ENCODE peak calls at places on chromosomes 3 and 15, in seven cellular contexts. H is astrocyte, M is cardiac muscle cell, K is IMR-90, G is right lobe of liver, D is psoas muscle, J is RWPE2. F is an unnamed sample. For H3K36me3 and H3K9me3, the result is how much of the 10 kb centered on the place peaks cover.

GRCh38 chr15:40010681-40011080 is 28.3 kb downstream of the SRP14 start:
- DNase-seq in M (no peak), K (peak), J (no peak), D (peak), G (peak), H (peak), F (no peak)

GRCh38 chr3:72306800-72307341 is 521.9 kb upstream of the PROK2 start:
- DNase-seq in M (peak), J (no peak), D (no peak), K (peak), G (peak), H (no peak), F (no peak)

GRCh38 chr3:20040476-20041196 is 390 bp downstream of the KAT2B start:
- DNase-seq in H (peak), D (peak), K (peak), G (peak), J (peak), M (peak), F (peak)

GRCh38 chr3:143276592-143276991 is 157.0 kb downstream of the CHST2 start:
- DNase-seq in K (no peak), J (no peak), D (no peak), M (no peak), G (no peak), H (no peak), F (no peak)

GRCh38 chr3:123712077-123712860 is 127.4 kb upstream of the HACD2 start:
- DNase-seq in D (no peak), J (no peak), M (peak), G (no peak), K (no peak), H (no peak), F (no peak)

GRCh38 chr3:40780341-40780800 is 255.6 kb downstream of the ZNF621 start:
- DNase-seq in G (peak), H (no peak), D (peak), K (no peak), J (no peak), M (no peak), F (no peak)

GRCh38 chr3:24538891-24539290 is 44.2 kb upstream of the THRB start:
- DNase-seq in J (no peak), M (peak), H (no peak), G (no peak), K (no peak), D (no peak), F (no peak)

GRCh38 chr15:46892621-46893160 is 824.6 kb upstream of the SEMA6D start:
- DNase-seq in M (no peak), J (no peak), H (no peak), G (no peak), D (no peak), K (no peak), F (peak)

GRCh38 chr15:100244796-100245495 is 96.8 kb downstream of the ADAMTS17 start:
- DNase-seq in D (no peak), J (peak), G (no peak), M (no peak), H (no peak), K (no peak), F (no peak)

GRCh38 chr3:63934041-63934440 is 21.9 kb upstream of the SCAANT1 start:
- DNase-seq in K (no peak), D (no peak), M (no peak), G (no peak), J (no peak), H (no peak), F (no peak)

GRCh38 chr3:174495928-174496327 is 363.2 kb upstream of the NAALADL2 start:
- DNase-seq in G (no peak), H (no peak), D (no peak), K (peak), J (no peak), M (no peak), F (no peak)

GRCh38 chr3:118573922-118574321 is 460.7 kb downstream of the IGSF11 start:
- DNase-seq in J (no peak), M (no peak), G (no peak), D (no peak), K (no peak), H (no peak), F (no peak)

GRCh38 chr15:63544253-63545026 is 40.0 kb downstream of the USP3 start:
- DNase-seq in H (no peak), G (no peak), D (no peak), K (no peak), M (no peak), J (no peak), F (no peak)

GRCh38 chr3:157499342-157499963 is 3.8 kb downstream of the VEPH1 start:
- DNase-seq in K (no peak), H (peak), D (peak), M (peak), J (peak), G (peak), F (peak)

GRCh38 chr3:9749333-9749662 is 454 bp upstream of the OGG1 start:
- DNase-seq in M (no peak), G (no peak), H (no peak), D (no peak), J (no peak), K (no peak), F (no peak)

GRCh38 chr3:9750556-9751411 is 1.0 kb downstream of the OGG1 start:
- DNase-seq in K (peak), G (no peak), J (no peak), H (peak), D (no peak), M (no peak), F (no peak)

GRCh38 chr3:9746330-9746729 is 3.4 kb upstream of the OGG1 start:
- DNase-seq in G (no peak), M (no peak), J (no peak), H (peak), K (peak), D (no peak), F (no peak)

GRCh38 chr3:9747267-9747666 is 2.5 kb upstream of the OGG1 start:
- DNase-seq in D (no peak), H (no peak), J (no peak), G (no peak), M (no peak), K (peak), F (no peak)

GRCh38 chr3:9749663-9750555 is at the start of gene OGG1:
- DNase-seq in M (peak), J (peak), K (peak), D (peak), G (peak), H (peak), F (peak)
- H3K36me3 ChIP-seq in M (under half), J (under half), K (under half), D (half or more), G (under half), H (under half), F (under half)

GRCh38 chr15:89555768-89556167 is 19.5 kb upstream of the TICRR start:
- DNase-seq in J (no peak), G (no peak), H (no peak), D (no peak), M (no peak), K (no peak), F (no peak)
- H3K9me3 ChIP-seq in J (under half), G (under half), H (under half), D (under half), M (under half), K (under half), F (under half)

DNA sequence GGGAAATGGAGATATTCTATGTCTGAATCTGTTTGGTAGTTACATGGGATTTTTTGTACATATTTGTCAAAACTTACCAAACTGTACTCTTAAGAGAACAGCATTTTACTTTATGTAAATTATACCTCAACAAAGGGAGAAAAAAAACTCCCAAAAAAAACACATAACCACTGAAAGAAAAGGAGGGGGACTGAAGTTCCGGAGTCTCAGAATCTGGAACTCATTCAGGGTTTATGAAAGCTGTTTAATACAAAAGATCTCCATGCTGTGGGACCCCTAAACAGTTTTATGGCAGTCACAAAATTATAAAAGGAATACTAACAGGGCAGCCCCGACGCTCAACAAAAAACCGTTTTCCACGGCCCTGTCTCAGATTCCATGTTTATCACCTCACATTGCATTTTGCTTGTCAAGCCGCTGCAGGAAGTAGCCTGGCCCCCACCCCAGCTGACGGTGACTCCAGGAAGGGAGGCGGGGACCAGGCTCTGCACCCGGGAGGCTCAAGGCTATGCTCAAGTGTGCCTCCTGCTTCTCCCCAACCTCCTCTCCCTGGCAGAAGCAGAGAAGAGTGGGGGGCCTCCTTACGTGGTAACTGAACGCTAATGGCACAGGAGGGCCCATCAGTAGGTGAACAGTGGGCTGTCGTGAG is 29.3 kb downstream of the RFT1 start:
- DNase-seq in G (no peak), D (no peak), M (no peak), J (no peak), H (no peak), K (no peak), F (no peak)
- TF ChIP-seq CTCF in G (no peak), D (no peak), M (no peak), J (no peak), H (no peak), K (no peak), F (no peak)

DNA sequence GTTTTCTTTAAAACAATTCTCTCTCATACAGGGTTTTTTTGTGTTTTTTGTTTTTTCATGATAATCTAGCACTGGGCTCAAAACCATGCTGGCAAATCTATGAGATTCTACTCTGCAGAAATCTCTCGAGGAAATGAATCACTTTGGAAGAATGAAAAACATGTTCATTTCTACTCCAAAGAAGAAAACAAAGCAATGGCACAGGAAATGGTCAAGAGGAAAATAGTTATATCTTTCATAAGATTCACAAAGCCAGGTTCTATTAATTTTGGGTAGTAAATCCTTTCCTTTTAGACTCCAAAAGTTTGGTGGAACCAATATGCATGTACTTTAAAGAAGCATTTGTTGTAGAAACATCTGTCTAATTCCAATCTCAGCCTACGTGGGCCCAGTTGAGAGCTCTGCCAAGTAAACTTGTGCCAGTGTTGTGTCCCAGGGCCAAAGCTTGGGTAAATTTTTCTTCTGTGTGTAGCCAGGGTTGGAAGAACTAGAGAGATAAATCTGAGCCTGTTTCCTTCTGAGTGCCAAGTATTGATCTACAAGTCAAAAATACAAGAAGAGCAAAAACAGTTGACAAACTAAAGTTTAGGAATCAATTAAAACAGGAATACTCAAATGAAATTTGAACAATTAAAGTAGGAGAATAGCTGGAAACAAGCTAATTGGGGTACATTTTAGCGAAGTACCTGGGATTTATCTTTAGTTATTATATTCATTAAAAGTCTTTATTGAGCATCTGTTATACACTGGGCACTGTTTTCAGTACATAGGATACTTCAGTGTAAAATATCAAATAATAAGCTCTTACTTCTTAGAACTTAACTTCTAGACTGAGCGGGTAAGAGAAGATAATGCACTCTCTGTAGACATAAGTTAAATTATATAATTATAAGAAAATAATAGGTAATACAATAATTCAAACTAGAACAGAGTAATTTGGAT is 657.5 kb upstream of the NECTIN3 start:
- DNase-seq in K (peak), H (peak), J (no peak), G (peak), D (no peak), M (no peak), F (no peak)
- H3K36me3 ChIP-seq in K (under half), H (under half), J (under half), G (under half), D (under half), M (under half), F (under half)

GRCh38 chr15:25088261-25088790 is 133.5 kb downstream of the SNRPN start:
- DNase-seq in H (no peak), K (no peak), G (peak), M (no peak), J (no peak), D (no peak), F (no peak)

GRCh38 chr15:25090073-25090733 is 135.4 kb downstream of the SNRPN start:
- DNase-seq in M (no peak), G (peak), K (no peak), H (no peak), D (no peak), J (peak), F (no peak)

GRCh38 chr15:25087137-25087536 is 132.3 kb downstream of the SNRPN start:
- DNase-seq in D (no peak), M (no peak), J (peak), K (no peak), H (no peak), G (peak), F (no peak)

GRCh38 chr15:25091421-25092158 is 136.8 kb downstream of the SNRPN start:
- DNase-seq in J (peak), H (no peak), K (no peak), G (peak), M (no peak), D (no peak), F (no peak)

GRCh38 chr15:25089577-25089976 is 134.8 kb downstream of the SNRPN start:
- DNase-seq in D (no peak), M (no peak), K (no peak), H (no peak), J (peak), G (peak), F (no peak)
- H3K9me3 ChIP-seq in D (half or more), M (under half), K (half or more), H (under half), J (under half), G (under half), F (under half)

DNA sequence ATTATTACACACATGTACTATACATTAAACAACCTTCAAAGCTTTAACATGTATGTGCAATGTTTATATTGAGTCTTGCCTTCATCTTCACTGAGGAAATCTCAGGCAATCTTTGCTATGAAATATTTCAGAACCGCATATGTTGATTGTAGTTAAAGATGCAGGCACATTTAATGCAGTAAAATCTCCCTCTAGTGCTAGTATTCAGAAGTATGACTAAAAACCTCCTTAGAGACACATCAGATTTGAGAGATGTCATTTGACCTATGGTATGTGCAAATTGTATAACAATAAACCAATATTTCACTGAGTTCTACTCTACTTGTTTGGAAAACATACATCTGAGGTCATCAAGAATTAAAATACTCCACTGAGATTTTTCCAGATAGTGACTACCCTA is 123.8 kb upstream of the C15orf61 start:
- DNase-seq in K (peak), H (no peak), D (no peak), G (no peak), M (no peak), J (no peak), F (no peak)
- TF ChIP-seq CTCF in K (peak), H (no peak), D (no peak), G (no peak), M (no peak), J (peak), F (no peak)

DNA sequence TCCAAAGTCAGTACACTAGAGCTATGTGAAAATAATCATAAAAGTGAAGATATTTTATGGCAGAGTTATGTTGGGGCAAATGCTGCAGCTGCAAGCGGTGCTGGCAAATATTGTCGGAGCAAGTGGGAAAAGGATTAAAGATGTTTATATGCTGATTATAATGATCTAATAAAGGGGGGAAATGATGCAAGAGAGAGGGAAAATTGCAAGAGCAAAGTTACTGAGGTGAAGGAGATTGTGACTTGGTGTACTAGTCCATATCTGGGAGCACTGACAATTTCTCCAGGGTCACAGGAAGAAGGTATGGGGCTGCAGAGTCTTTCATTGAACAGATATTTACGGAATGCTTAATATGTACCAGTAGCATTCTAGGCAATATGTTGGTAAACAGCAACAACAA is 45.8 kb downstream of the OPA1 start:
- DNase-seq in M (no peak), G (no peak), D (no peak), J (no peak), K (no peak), H (no peak), F (no peak)
- H3K36me3 ChIP-seq in M (under half), G (under half), D (half or more), J (half or more), K (under half), H (under half), F (under half)

GRCh38 chr3:127497166-127497565 is 93.4 kb downstream of the TPRA1 start:
- DNase-seq in G (no peak), D (no peak), K (no peak), H (no peak), J (no peak), M (no peak), F (no peak)
- H3K9me3 ChIP-seq in G (under half), D (under half), K (under half), H (under half), J (under half), M (under half), F (under half)

F was measured in Caco-2.